ENCODE peak calls at places on chromosomes 12 and 14, in six cellular contexts. Z is GM12878, B is HCT116, U is HepG2, W is K562, F is SK-N-SH. P is an unnamed sample.

GRCh38 chr14:52447236-52447635 is 105.1 kb downstream of the TXNDC16 start:
- DNase-seq in Z (no peak), B (no peak), U (no peak), W (no peak), F (no peak), P (no peak)

GRCh38 chr14:22994762-22995275 is 12.5 kb upstream of the AJUBA start:
- DNase-seq in Z (no peak), B (no peak), U (peak; percentile 67), W (peak; percentile 74), F (peak; percentile 77), P (no peak)

GRCh38 chr12:46652692-46653091 is 173.1 kb downstream of the SLC38A4 start:
- DNase-seq in Z (no peak), B (no peak), U (no peak), W (no peak), F (no peak), P (no peak)

GRCh38 chr12:64544371-64544770 is 65.9 kb upstream of the RASSF3 start:
- DNase-seq in Z (no peak), B (no peak), U (no peak), W (no peak), F (no peak), P (no peak)

GRCh38 chr12:124928095-124928911 is 13.9 kb upstream of the UBC start:
- DNase-seq in Z (no peak), B (peak; percentile 95), U (no peak), W (no peak), F (no peak), P (no peak)

GRCh38 chr14:53260286-53260685 is 107.2 kb upstream of the DDHD1 start:
- DNase-seq in Z (no peak), B (no peak), U (no peak), W (no peak), F (no peak), P (no peak)

GRCh38 chr12:110661337-110661972 is 27.5 kb downstream of the HVCN1 start:
- DNase-seq in Z (peak; percentile 92), B (no peak), U (no peak), W (no peak), F (no peak), P (no peak)

GRCh38 chr14:88323520-88324199 is 591 bp upstream of the KCNK10 start:
- DNase-seq in Z (no peak), B (no peak), U (no peak), W (no peak), F (peak; percentile 82), P (no peak)

GRCh38 chr12:80420075-80420474 is 24.0 kb upstream of the PTPRQ start:
- DNase-seq in Z (no peak), B (no peak), U (no peak), W (no peak), F (no peak), P (no peak)

GRCh38 chr12:124837958-124838803 is 25.5 kb downstream of the SCARB1 start:
- DNase-seq in Z (no peak), B (peak; percentile 94), U (peak; percentile 98), W (no peak), F (peak; percentile 96), P (no peak)

GRCh38 chr14:83940253-83940652 is 1589.7 kb upstream of the FLRT2 start:
- DNase-seq in Z (no peak), B (no peak), U (no peak), W (no peak), F (no peak), P (no peak)

GRCh38 chr14:96202441-96203094 is 2.1 kb upstream of the BDKRB2 start:
- DNase-seq in Z (no peak), B (no peak), U (no peak), W (no peak), F (no peak), P (no peak)

GRCh38 chr14:94532462-94532861 is 23.2 kb upstream of the SERPINA12 start:
- DNase-seq in Z (peak; percentile 37), B (no peak), U (no peak), W (no peak), F (no peak), P (no peak)

GRCh38 chr12:105214670-105215375 is 21.2 kb downstream of the APPL2 start:
- DNase-seq in Z (no peak), B (no peak), U (peak; percentile 59), W (no peak), F (no peak), P (no peak)

GRCh38 chr12:12333980-12334709 is 15.9 kb downstream of the MANSC1 start:
- DNase-seq in Z (peak; percentile 19), B (peak; percentile 47), U (peak; percentile 53), W (peak; percentile 64), F (peak; percentile 80), P (peak; percentile 69)

GRCh38 chr14:19975291-19975690 is at the start of gene OR4K15:
- DNase-seq in Z (no peak), B (no peak), U (no peak), W (no peak), F (no peak), P (no peak)

DNA sequence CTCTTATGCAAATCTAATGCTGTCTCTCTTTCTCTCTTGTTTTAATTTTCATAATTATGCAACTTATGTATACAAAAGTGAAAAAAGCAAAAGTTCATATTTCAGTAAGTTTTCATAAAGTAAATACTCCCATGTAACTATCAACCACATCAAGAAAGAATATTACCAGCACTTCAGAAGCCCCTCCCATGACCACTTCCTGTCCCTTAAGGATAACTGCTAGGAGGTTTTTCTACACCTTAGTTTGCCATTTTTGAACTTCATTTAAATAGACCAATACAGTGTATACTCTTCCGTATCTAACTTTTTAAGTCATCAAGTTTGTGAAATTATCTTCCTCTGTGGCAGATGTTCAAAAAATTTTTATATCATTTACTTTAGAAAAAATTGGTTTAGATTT is 547 bp upstream of the OR4K15 start:
- DNase-seq in Z (no peak), B (no peak), U (no peak), W (peak; percentile 1), F (no peak), P (no peak)
- TF ChIP-seq JUND in Z (no peak), B (no peak), U (no peak), W (no peak), F (no peak), P (no peak)

DNA sequence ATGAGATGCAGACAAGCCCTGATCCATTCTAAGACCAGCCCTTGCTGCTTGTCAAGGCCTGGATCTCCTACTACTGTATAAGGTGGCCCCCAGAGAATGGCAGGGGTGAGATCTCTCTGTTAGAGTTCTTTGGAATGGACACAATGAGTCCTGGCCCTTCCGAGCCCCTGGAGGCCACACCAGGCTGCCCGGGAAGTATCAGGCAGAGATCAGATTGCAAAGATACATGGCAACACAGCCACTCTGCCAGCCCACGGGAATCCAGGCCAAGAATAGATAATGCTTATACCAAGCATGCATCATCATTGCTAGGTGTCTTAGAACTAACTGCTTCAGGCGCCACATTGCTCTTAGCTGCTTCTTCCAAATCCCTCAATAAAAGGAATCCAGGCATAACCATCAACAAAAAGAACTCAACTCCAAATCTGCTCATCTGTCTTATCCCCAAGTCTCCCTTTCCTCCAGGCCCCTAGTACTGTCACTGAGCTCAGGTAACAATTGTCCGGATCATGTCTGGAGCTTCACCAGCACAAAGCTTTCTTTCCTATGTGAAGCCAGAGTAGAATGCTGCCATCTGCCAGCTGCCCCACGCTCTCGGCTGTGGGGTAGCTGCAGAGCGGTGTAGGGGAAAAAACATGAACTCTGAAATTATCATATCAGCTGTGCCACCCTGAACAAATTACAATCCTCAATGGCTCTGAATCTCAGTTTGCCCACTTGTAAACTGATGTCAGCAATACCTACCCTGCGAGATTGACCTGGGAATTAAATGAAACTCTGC is 5.5 kb upstream of the VASH1 start:
- DNase-seq in Z (no peak), B (no peak), U (no peak), W (no peak), F (peak; percentile 22), P (no peak)
- TF ChIP-seq YY1 in Z (no peak), B (no peak), U (no peak), W (no peak), F (no peak), P (no peak)

GRCh38 chr14:55705651-55706340 is 125.8 kb downstream of the KTN1 start:
- DNase-seq in Z (no peak), B (no peak), U (peak; percentile 6), W (no peak), F (no peak), P (no peak)

GRCh38 chr14:55706341-55706684 is 126.3 kb downstream of the KTN1 start:
- DNase-seq in Z (no peak), B (no peak), U (no peak), W (no peak), F (no peak), P (no peak)

GRCh38 chr14:55704654-55705053 is 124.6 kb downstream of the KTN1 start:
- DNase-seq in Z (no peak), B (no peak), U (no peak), W (no peak), F (no peak), P (no peak)

GRCh38 chr14:55707365-55707804 is 127.4 kb downstream of the KTN1 start:
- DNase-seq in Z (no peak), B (no peak), U (peak; percentile 31), W (peak; percentile 11), F (no peak), P (no peak)

DNA sequence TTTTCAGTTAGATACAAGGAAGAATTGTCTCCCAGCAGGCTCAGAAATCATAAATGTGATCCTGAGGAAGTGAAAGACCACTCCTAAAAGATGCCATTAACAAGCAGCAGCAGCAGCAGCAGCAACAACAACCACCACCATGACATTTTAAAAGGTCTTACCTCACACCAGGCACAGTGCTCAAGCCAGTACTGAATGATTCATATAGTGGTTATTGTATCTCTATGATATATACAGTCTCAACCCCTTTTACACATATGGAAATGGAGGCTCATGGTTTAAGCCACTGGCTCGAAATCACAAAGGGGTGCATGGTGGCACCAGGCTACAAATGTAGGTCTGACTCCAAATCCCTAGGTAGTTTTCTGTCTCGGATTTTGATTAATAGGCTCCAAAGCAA is 126.9 kb downstream of the KTN1 start:
- DNase-seq in Z (no peak), B (no peak), U (no peak), W (no peak), F (no peak), P (no peak)
- TF ChIP-seq JUND in Z (no peak), B (no peak), U (no peak), W (no peak), F (no peak), P (no peak)

GRCh38 chr14:104296388-104297312 is 158.3 kb downstream of the KIF26A start:
- DNase-seq in Z (no peak), B (no peak), U (no peak), W (no peak), F (peak; percentile 92), P (no peak)
- TF ChIP-seq YY1 in Z (no peak), B (no peak), U (no peak), W (no peak), F (no peak), P (no peak)